ENCODE peak calls at places on chromosomes 1 and 21, in ten cellular contexts. H, N, W, M, E, J, X, P, B and O are unnamed samples.

GRCh38 chr1:22662318-22662717 is 9.3 kb downstream of the C1QB start:
- DNase-seq in B (no peak), P (no peak), X (no peak), M (peak), W (no peak), E (no peak), H (no peak), J (no peak), N (no peak), O (peak)

GRCh38 chr21:41585199-41585994 is 77.4 kb upstream of the TMPRSS2 start:
- DNase-seq in M (no peak), B (no peak), H (peak), J (peak), E (no peak), P (no peak), W (no peak), N (no peak), X (no peak), O (no peak)

GRCh38 chr1:22709891-22710687 is 550 bp upstream of the EPHB2 start:
- DNase-seq in W (peak), X (no peak), M (peak), B (no peak), E (peak), P (no peak), H (peak), N (peak), J (no peak), O (no peak)

GRCh38 chr1:156838972-156839371 is 19.9 kb downstream of the INSRR start:
- DNase-seq in J (peak), H (no peak), N (no peak), B (no peak), P (no peak), X (no peak), M (no peak), E (no peak), W (no peak), O (no peak)

GRCh38 chr1:4711191-4711915 is 56.9 kb downstream of the AJAP1 start:
- DNase-seq in E (no peak), H (no peak), W (no peak), X (no peak), N (no peak), P (no peak), B (no peak), M (no peak), J (no peak), O (no peak)

GRCh38 chr1:214469290-214469689 is 82.1 kb downstream of the PTPN14 start:
- DNase-seq in M (no peak), P (no peak), E (no peak), J (no peak), H (no peak), W (no peak), X (no peak), B (no peak), N (no peak), O (no peak)

GRCh38 chr1:232635778-232636356 is 5.9 kb upstream of the SIPA1L2 start:
- DNase-seq in W (no peak), M (no peak), X (no peak), P (no peak), H (no peak), B (no peak), E (no peak), N (peak), J (no peak), O (no peak)

GRCh38 chr1:194289569-194290266 is 1103.3 kb upstream of the B3GALT2 start:
- DNase-seq in W (peak), H (no peak), P (no peak), M (no peak), X (no peak), E (no peak), B (no peak), J (no peak), N (no peak), O (peak)

GRCh38 chr1:85047472-85048295 is 616 bp downstream of the MCOLN3 start:
- DNase-seq in X (no peak), P (no peak), J (no peak), N (no peak), B (no peak), E (no peak), H (peak), W (peak), M (no peak), O (no peak)

GRCh38 chr1:67716800-67717199 is 31.8 kb downstream of the GADD45A start:
- DNase-seq in H (no peak), X (peak), N (no peak), J (no peak), P (no peak), M (no peak), E (no peak), B (no peak), W (no peak), O (no peak)

GRCh38 chr1:224201336-224201735 is 18.3 kb downstream of the DEGS1 start:
- DNase-seq in J (no peak), P (no peak), M (no peak), E (no peak), X (no peak), W (no peak), H (no peak), N (no peak), B (no peak), O (no peak)

DNA sequence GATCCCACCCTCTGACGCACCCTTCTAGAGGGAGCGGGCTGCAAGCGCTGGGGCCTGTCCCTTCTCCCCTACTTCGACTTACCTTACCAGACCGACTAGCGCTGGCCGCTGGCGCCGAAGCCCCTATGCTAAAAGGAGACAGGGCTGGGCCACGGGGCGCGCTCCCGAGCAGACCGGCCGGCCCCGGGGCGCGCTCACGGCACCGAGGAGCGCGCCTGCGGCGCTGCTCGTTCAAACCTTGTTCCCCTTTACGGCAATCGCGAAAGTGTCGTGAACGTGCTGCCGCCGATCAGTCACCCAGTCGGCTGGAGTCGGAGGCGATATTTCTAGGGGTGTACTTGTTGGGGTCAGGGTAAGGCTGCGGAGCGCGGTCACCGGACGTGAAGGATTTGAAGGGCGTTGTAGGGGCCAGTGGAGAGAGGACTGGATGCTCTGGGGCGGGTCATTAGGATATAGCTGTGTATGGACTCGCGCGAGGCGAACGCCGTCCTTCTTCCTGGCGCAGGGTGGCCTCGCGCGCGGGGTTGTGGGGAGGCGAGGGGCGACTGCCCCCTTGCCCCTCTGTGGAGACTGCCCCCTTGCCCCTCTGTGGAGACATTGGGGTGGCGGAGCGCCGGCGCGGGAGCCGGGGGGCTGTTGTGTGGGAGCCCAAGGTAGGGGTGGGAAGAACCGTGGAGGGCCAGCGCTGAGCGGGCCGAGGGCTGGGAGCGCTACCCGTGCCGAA is at the start of the genes CEPT1 and DRAM2:
- DNase-seq in X (peak), H (peak), P (peak), B (peak), N (peak), E (peak), M (peak), J (peak), W (peak), O (peak)
- TF ChIP-seq CTCF in X (no peak), H (no peak), P (no peak), B (peak), N (no peak), E (no peak), M (no peak), J (no peak), W (no peak), O (no peak)

GRCh38 chr1:192632188-192632587 is 3.8 kb upstream of the RGS13 start:
- DNase-seq in M (peak), J (no peak), W (no peak), E (no peak), P (no peak), N (no peak), H (no peak), X (no peak), B (no peak), O (no peak)

GRCh38 chr1:192635041-192635440 is 906 bp upstream of the RGS13 start:
- DNase-seq in E (no peak), P (no peak), W (no peak), X (no peak), J (no peak), M (no peak), B (no peak), H (no peak), N (no peak), O (no peak)

GRCh38 chr1:192632641-192633532 is 3.1 kb upstream of the RGS13 start:
- DNase-seq in W (no peak), E (no peak), P (no peak), N (no peak), X (no peak), B (no peak), H (no peak), M (no peak), J (no peak), O (no peak)

GRCh38 chr1:192631749-192632148 is 4.2 kb upstream of the RGS13 start:
- DNase-seq in W (no peak), X (no peak), M (no peak), N (no peak), E (no peak), P (no peak), B (no peak), J (no peak), H (no peak), O (no peak)

DNA sequence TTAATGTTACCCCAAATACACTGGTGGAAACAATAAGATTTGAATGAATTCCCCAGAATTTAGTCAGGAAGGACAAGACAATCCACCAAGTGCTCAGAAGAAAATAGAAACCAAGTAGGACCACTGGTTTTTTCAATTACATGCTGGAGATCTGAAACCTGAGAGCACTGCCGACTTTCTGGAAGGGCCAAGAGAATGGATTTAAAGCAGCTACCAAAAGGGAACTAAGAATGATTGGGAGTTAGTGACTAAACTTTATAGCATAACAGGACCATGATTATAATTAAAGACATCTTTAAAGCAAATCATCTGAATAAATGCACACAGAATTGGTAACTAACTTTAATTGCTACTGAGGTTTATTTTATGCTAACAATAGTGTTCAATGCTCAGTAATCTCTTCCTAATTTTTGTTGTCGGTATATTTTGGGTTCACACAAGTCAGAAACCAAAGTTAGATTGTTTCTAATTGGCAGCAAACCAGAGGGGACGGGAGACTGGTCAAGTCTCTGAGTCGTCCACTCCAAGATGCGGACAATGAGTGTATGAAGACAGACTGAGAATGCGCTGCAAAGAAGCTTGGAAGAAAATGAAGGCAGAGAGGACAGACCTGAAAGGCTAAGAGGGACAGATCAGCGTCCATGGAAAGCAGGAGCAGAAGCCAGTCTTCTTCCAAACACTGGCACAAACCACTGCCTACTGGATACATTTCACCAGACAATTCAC is 2.3 kb upstream of the RGS13 start:
- DNase-seq in P (no peak), W (no peak), X (no peak), E (no peak), J (no peak), B (no peak), H (no peak), N (no peak), M (peak), O (no peak)
- H3K4me3 ChIP-seq in P (no peak), W (no peak), X (no peak), E (no peak), J (no peak), B (no peak), H (no peak), N (no peak), M (no peak), O (no peak)

GRCh38 chr1:234408757-234409156 is 35.5 kb downstream of the COA6 start:
- DNase-seq in H (no peak), N (no peak), J (no peak), B (no peak), X (no peak), P (no peak), W (no peak), E (no peak), M (no peak), O (no peak)

GRCh38 chr1:234412830-234413229 is 39.6 kb downstream of the COA6 start:
- DNase-seq in H (no peak), M (no peak), B (no peak), P (no peak), E (no peak), J (no peak), X (no peak), W (no peak), N (no peak), O (no peak)

GRCh38 chr1:234406871-234407270 is 33.6 kb downstream of the COA6 start:
- DNase-seq in H (no peak), W (no peak), M (no peak), E (no peak), B (no peak), J (no peak), X (no peak), P (no peak), N (no peak), O (no peak)

GRCh38 chr1:234405676-234406075 is 32.4 kb downstream of the COA6 start:
- DNase-seq in N (no peak), X (no peak), M (no peak), W (no peak), P (no peak), E (no peak), B (no peak), J (no peak), H (no peak), O (no peak)

GRCh38 chr1:234409328-234409727 is 36.1 kb downstream of the COA6 start:
- DNase-seq in W (no peak), B (no peak), P (no peak), H (no peak), E (no peak), M (no peak), J (no peak), N (no peak), X (no peak), O (no peak)
- TF ChIP-seq CTCF in W (no peak), B (no peak), P (no peak), H (no peak), E (no peak), M (peak), J (no peak), N (no peak), X (no peak), O (no peak)

GRCh38 chr1:243402868-243403267 is 147.0 kb downstream of the SDCCAG8 start:
- DNase-seq in X (no peak), B (no peak), W (no peak), H (no peak), M (no peak), P (no peak), J (no peak), N (no peak), E (no peak), O (no peak)
- H3K4me3 ChIP-seq in X (no peak), B (no peak), W (no peak), H (no peak), M (no peak), P (no peak), J (no peak), N (no peak), E (no peak), O (no peak)

GRCh38 chr1:118661769-118662320 is 326.3 kb downstream of the TBX15 start:
- DNase-seq in M (no peak), B (no peak), E (no peak), H (no peak), N (no peak), J (no peak), X (no peak), P (no peak), W (no peak), O (no peak)

GRCh38 chr1:118659646-118660045 is 328.5 kb downstream of the TBX15 start:
- DNase-seq in W (no peak), E (no peak), B (no peak), H (no peak), P (no peak), J (no peak), X (no peak), M (peak), N (no peak), O (no peak)

DNA sequence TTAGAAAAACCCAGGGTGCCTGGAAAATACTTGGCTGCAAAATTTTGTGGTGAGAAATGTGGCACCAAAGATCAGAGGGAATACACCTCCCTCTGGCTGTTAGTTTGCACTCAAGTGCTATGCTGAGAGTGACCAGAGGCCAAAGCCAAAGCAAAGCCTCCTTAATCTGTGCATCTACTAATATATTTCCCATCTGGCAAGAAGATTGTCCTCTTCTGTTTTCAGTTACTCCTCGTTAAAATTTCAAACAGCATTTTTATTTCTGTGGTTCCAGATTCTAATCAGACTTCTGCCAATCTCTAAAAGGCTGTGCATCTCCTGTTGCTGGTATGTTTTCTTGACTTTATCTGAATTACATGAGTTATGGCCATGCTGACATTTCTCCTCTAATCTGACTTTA is 327.4 kb downstream of the TBX15 start:
- DNase-seq in B (no peak), P (no peak), N (no peak), H (no peak), W (no peak), X (no peak), J (no peak), E (no peak), M (no peak), O (no peak)
- TF ChIP-seq CTCF in B (no peak), P (no peak), N (no peak), H (no peak), W (no peak), X (no peak), J (no peak), E (no peak), M (no peak), O (no peak)

DNA sequence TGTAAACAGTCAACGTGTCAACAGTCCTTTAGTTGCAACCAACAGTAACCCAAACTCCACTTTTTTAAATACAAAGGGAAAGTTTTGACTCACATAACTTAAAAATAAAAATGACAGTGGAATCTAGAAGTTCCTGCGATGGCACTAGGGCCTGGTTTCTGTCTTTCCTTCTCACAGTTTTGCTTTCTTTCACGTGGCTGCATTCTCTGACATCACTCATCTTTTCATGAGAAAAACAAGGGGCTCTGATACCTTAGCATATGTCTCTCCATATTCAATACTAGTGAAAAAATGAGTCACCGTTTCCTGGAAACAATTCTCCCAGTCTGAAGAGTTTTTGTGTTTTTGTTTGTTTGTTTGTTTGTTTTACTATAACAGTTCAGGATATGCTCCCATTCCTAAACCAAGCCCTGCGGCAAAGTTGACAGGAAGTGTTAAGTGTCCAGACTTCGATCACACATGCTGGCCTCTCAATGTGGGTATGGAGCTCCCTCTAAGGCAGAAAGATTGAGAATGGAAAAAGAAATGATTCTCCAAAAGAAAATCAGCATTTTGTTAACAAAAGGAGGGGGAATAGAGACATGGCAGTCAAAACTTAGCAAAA is 483.3 kb downstream of the TTLL7 start:
- DNase-seq in P (no peak), B (no peak), N (no peak), E (no peak), H (no peak), J (no peak), X (no peak), M (no peak), W (no peak), O (no peak)
- H3K4me3 ChIP-seq in P (no peak), B (no peak), N (no peak), E (no peak), H (no peak), J (no peak), X (no peak), M (no peak), W (no peak), O (no peak)

GRCh38 chr1:207995576-207995975 is 84.7 kb upstream of the CD34 start:
- DNase-seq in M (no peak), P (no peak), J (no peak), X (no peak), N (no peak), H (no peak), B (no peak), W (no peak), E (no peak), O (no peak)

GRCh38 chr1:207991331-207991914 is 80.5 kb upstream of the CD34 start:
- DNase-seq in N (no peak), X (no peak), B (no peak), M (no peak), P (no peak), J (no peak), W (no peak), H (no peak), E (no peak), O (no peak)

GRCh38 chr1:207990455-207990854 is 79.5 kb upstream of the CD34 start:
- DNase-seq in E (no peak), X (no peak), N (no peak), J (no peak), M (no peak), H (no peak), P (no peak), B (no peak), W (no peak), O (no peak)

GRCh38 chr1:207996632-207997031 is 85.7 kb upstream of the CD34 start:
- DNase-seq in B (no peak), W (no peak), X (no peak), P (no peak), N (no peak), J (no peak), E (no peak), H (no peak), M (no peak), O (no peak)

DNA sequence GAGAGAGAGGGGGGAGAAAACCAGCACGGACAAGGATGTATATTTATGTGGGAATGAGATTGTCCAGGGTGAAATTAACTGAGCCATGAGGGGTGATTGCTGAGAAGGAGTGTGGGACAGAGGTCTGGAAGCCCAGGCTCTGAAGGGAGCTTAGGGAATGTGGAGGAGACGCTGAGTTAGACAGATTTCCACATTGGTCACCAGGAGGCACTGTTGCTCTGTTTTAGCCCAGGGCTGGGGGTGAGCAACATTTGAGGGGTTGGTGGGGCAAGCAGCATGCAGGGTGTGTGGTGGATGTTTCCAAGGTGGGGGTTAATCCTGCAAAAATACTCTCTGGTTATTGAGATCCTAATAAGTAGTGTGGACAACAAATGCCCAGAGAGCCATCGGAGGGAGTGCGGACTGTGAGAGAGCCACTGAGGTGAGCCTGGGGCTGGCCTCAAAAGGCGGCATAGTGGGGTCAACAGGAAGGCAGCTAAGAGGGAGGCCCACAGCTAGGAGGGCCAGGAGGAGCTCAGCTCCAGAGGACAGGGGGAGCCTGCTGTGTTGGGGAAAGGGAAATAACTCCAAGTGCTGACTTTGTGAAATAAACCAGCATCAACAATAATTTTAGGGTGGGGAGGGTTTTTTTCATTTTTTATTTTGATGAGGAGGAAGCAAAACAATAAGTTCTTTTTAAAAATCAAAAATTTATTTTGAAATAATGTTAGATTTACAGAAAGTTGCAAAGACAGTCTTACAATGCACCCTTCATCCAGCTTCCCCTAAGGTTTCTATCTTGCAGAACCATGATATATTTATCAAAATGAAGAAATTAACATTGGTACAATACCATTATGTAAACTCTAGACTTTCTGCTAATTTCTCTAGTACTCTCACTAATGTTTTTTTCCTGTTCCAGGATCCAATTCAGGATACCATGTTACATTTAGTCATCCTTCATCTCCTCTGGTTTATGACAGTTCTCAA is 82.8 kb upstream of the CD34 start:
- DNase-seq in H (no peak), J (no peak), X (no peak), E (no peak), N (no peak), M (no peak), P (no peak), W (no peak), B (no peak), O (peak)
- TF ChIP-seq CTCF in H (no peak), J (no peak), X (no peak), E (no peak), N (peak), M (peak), P (no peak), W (peak), B (peak), O (peak)

GRCh38 chr1:26772687-26773086 is 15.1 kb upstream of the PIGV start:
- DNase-seq in P (no peak), H (no peak), J (no peak), B (peak), W (no peak), N (peak), E (no peak), M (peak), X (no peak), O (no peak)
- H3K4me3 ChIP-seq in P (no peak), H (no peak), J (no peak), B (no peak), W (no peak), N (no peak), E (no peak), M (no peak), X (no peak), O (no peak)